ENCODE peak calls at places on chromosomes 2 and 18, in five cellular contexts. One of them, this sample, is unnamed.

GRCh38 chr2:128380061-128380889 is 61.6 kb upstream of the HS6ST1 start:
- DNase-seq in stomach: peak; percentile 20
- DNase-seq in RWPE1: no peak
- DNase-seq in HepG2: no peak
- DNase-seq in cardiac muscle cell: no peak
- DNase-seq in this sample: no peak

GRCh38 chr2:174893018-174893417 is 112.2 kb downstream of the CHN1 start:
- DNase-seq in stomach: no peak
- DNase-seq in RWPE1: no peak
- DNase-seq in HepG2: no peak
- DNase-seq in cardiac muscle cell: no peak
- DNase-seq in this sample: no peak

GRCh38 chr2:64166637-64167420 is 22.6 kb upstream of the PELI1 start:
- DNase-seq in stomach: no peak
- DNase-seq in RWPE1: no peak
- DNase-seq in HepG2: no peak
- DNase-seq in cardiac muscle cell: no peak
- DNase-seq in this sample: no peak

GRCh38 chr18:50748243-50749229 is 71.3 kb downstream of the MRO start:
- DNase-seq in stomach: no peak
- DNase-seq in RWPE1: no peak
- DNase-seq in HepG2: no peak
- DNase-seq in cardiac muscle cell: peak; percentile 21
- DNase-seq in this sample: no peak

GRCh38 chr2:71129114-71129890 is 727 bp downstream of the MCEE start:
- DNase-seq in stomach: no peak
- DNase-seq in RWPE1: peak; percentile 3
- DNase-seq in HepG2: no peak
- DNase-seq in cardiac muscle cell: peak; percentile 6
- DNase-seq in this sample: no peak

GRCh38 chr2:15818186-15818795 is 122.1 kb upstream of the MYCN start:
- DNase-seq in stomach: no peak
- DNase-seq in RWPE1: no peak
- DNase-seq in HepG2: no peak
- DNase-seq in cardiac muscle cell: no peak
- DNase-seq in this sample: no peak

GRCh38 chr2:240782221-240782885 is 37.7 kb downstream of the KIF1A start:
- DNase-seq in stomach: no peak
- DNase-seq in RWPE1: no peak
- DNase-seq in HepG2: no peak
- DNase-seq in cardiac muscle cell: no peak
- DNase-seq in this sample: no peak

GRCh38 chr2:187875836-187876235 is 321.6 kb upstream of the TFPI start:
- DNase-seq in stomach: no peak
- DNase-seq in RWPE1: no peak
- DNase-seq in HepG2: no peak
- DNase-seq in cardiac muscle cell: no peak
- DNase-seq in this sample: no peak

GRCh38 chr18:13564579-13564978 is 161.8 kb downstream of the FAM210A start:
- DNase-seq in stomach: no peak
- DNase-seq in RWPE1: no peak
- DNase-seq in HepG2: no peak
- DNase-seq in cardiac muscle cell: no peak
- DNase-seq in this sample: no peak

GRCh38 chr2:64201086-64201627 is 56.9 kb upstream of the PELI1 start:
- DNase-seq in stomach: no peak
- DNase-seq in RWPE1: no peak
- DNase-seq in HepG2: no peak
- DNase-seq in cardiac muscle cell: peak; percentile 41
- DNase-seq in this sample: no peak

GRCh38 chr2:36329746-36330145 is 25.8 kb upstream of the CRIM1 start:
- DNase-seq in stomach: no peak
- DNase-seq in RWPE1: peak; percentile 12
- DNase-seq in HepG2: peak; percentile 60
- DNase-seq in cardiac muscle cell: peak; percentile 48
- DNase-seq in this sample: no peak

GRCh38 chr2:7034313-7034712 is 117.1 kb downstream of the RNF144A start:
- DNase-seq in stomach: no peak
- DNase-seq in RWPE1: no peak
- DNase-seq in HepG2: peak; percentile 13
- DNase-seq in cardiac muscle cell: peak; percentile 44
- DNase-seq in this sample: no peak

GRCh38 chr2:118122768-118123335 is 34.6 kb downstream of the INSIG2 start:
- DNase-seq in stomach: no peak
- DNase-seq in RWPE1: no peak
- DNase-seq in HepG2: no peak
- DNase-seq in cardiac muscle cell: no peak
- DNase-seq in this sample: no peak

GRCh38 chr2:10447300-10448207 is 573 bp downstream of the ODC1 start:
- DNase-seq in stomach: peak; percentile 67
- DNase-seq in RWPE1: no peak
- DNase-seq in HepG2: peak; percentile 38
- DNase-seq in cardiac muscle cell: peak; percentile 43
- DNase-seq in this sample: no peak

GRCh38 chr2:124264496-124265160 is 239.5 kb downstream of the CNTNAP5 start:
- DNase-seq in stomach: no peak
- DNase-seq in RWPE1: no peak
- DNase-seq in HepG2: no peak
- DNase-seq in cardiac muscle cell: peak; percentile 46
- DNase-seq in this sample: no peak

GRCh38 chr2:74206180-74206688 is 7.8 kb downstream of the MTHFD2 start:
- DNase-seq in stomach: peak; percentile 39
- DNase-seq in RWPE1: no peak
- DNase-seq in HepG2: no peak
- DNase-seq in cardiac muscle cell: peak; percentile 86
- DNase-seq in this sample: no peak

GRCh38 chr2:12432985-12433640 is 283.6 kb upstream of the TRIB2 start:
- DNase-seq in stomach: no peak
- DNase-seq in RWPE1: no peak
- DNase-seq in HepG2: no peak
- DNase-seq in cardiac muscle cell: no peak
- DNase-seq in this sample: no peak

GRCh38 chr2:12436483-12436882 is 280.3 kb upstream of the TRIB2 start:
- DNase-seq in stomach: no peak
- DNase-seq in RWPE1: no peak
- DNase-seq in HepG2: no peak
- DNase-seq in cardiac muscle cell: no peak
- DNase-seq in this sample: no peak

GRCh38 chr2:12430036-12430795 is 286.5 kb upstream of the TRIB2 start:
- DNase-seq in stomach: no peak
- DNase-seq in RWPE1: peak; percentile 16
- DNase-seq in HepG2: no peak
- DNase-seq in cardiac muscle cell: peak; percentile 28
- DNase-seq in this sample: no peak

GRCh38 chr2:12434609-12435008 is 282.1 kb upstream of the TRIB2 start:
- DNase-seq in stomach: no peak
- DNase-seq in RWPE1: no peak
- DNase-seq in HepG2: no peak
- DNase-seq in cardiac muscle cell: no peak
- DNase-seq in this sample: no peak

GRCh38 chr2:12433641-12433990 is 283.1 kb upstream of the TRIB2 start:
- DNase-seq in stomach: peak; percentile 31
- DNase-seq in RWPE1: peak; percentile 13
- DNase-seq in HepG2: no peak
- DNase-seq in cardiac muscle cell: no peak
- DNase-seq in this sample: no peak
- TF ChIP-seq CTCF in stomach: no peak
- TF ChIP-seq CTCF in RWPE1: no peak
- TF ChIP-seq CTCF in HepG2: peak; percentile 62
- TF ChIP-seq CTCF in cardiac muscle cell: no peak
- TF ChIP-seq CTCF in this sample: no peak

DNA sequence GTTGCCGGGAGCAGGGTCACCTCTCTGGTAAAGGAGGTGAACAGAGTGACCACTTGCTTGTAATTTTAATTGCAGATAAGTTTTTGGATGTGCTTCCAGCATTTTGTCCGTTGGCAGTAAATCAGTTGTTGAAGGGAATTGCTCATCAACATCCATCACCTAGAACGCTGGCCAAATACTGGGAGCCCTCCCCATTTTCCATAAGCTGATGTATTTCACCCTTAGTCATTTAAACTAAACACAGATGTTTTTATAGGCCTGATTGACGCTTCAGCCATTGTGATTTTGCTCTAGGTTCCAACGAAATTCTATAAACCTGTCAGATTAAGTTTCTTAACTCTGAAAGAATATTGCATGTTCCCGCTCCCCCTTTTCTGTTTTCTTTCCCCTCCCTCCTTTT is 965 bp upstream of the RPRM start:
- DNase-seq in stomach: no peak
- DNase-seq in RWPE1: no peak
- DNase-seq in HepG2: no peak
- DNase-seq in cardiac muscle cell: no peak
- DNase-seq in this sample: no peak
- H3K27ac ChIP-seq in stomach: no peak overlapping the region
- H3K27ac ChIP-seq in RWPE1: no peak overlapping the region
- H3K27ac ChIP-seq in HepG2: no peak overlapping the region
- H3K27ac ChIP-seq in cardiac muscle cell: no peak overlapping the region
- H3K27ac ChIP-seq in this sample: no peak overlapping the region

GRCh38 chr18:79373736-79374135 is 22.0 kb upstream of the NFATC1 start:
- DNase-seq in stomach: no peak
- DNase-seq in RWPE1: no peak
- DNase-seq in HepG2: no peak
- DNase-seq in cardiac muscle cell: no peak
- DNase-seq in this sample: no peak

GRCh38 chr18:79371536-79372210 is 24.1 kb upstream of the NFATC1 start:
- DNase-seq in stomach: no peak
- DNase-seq in RWPE1: no peak
- DNase-seq in HepG2: no peak
- DNase-seq in cardiac muscle cell: no peak
- DNase-seq in this sample: no peak

GRCh38 chr18:79372461-79372860 is 23.3 kb upstream of the NFATC1 start:
- DNase-seq in stomach: no peak
- DNase-seq in RWPE1: no peak
- DNase-seq in HepG2: no peak
- DNase-seq in cardiac muscle cell: no peak
- DNase-seq in this sample: no peak

GRCh38 chr18:79374408-79375171 is 21.1 kb upstream of the NFATC1 start:
- DNase-seq in stomach: no peak
- DNase-seq in RWPE1: no peak
- DNase-seq in HepG2: no peak
- DNase-seq in cardiac muscle cell: no peak
- DNase-seq in this sample: no peak

GRCh38 chr18:79372991-79373390 is 22.7 kb upstream of the NFATC1 start:
- DNase-seq in stomach: no peak
- DNase-seq in RWPE1: no peak
- DNase-seq in HepG2: no peak
- DNase-seq in cardiac muscle cell: no peak
- DNase-seq in this sample: no peak
- TF ChIP-seq CTCF in stomach: no peak
- TF ChIP-seq CTCF in RWPE1: no peak
- TF ChIP-seq CTCF in HepG2: no peak
- TF ChIP-seq CTCF in cardiac muscle cell: no peak
- TF ChIP-seq CTCF in this sample: no peak

GRCh38 chr2:42601076-42601475 is 32.6 kb downstream of the MTA3 start:
- DNase-seq in stomach: no peak
- DNase-seq in RWPE1: no peak
- DNase-seq in HepG2: no peak
- DNase-seq in cardiac muscle cell: no peak
- DNase-seq in this sample: no peak

GRCh38 chr2:42602218-42602936 is 33.9 kb downstream of the MTA3 start:
- DNase-seq in stomach: no peak
- DNase-seq in RWPE1: no peak
- DNase-seq in HepG2: peak; percentile 73
- DNase-seq in cardiac muscle cell: no peak
- DNase-seq in this sample: no peak

GRCh38 chr2:42607101-42607637 is 38.7 kb downstream of the MTA3 start:
- DNase-seq in stomach: no peak
- DNase-seq in RWPE1: no peak
- DNase-seq in HepG2: no peak
- DNase-seq in cardiac muscle cell: no peak
- DNase-seq in this sample: no peak

GRCh38 chr2:42598656-42599267 is 30.3 kb downstream of the MTA3 start:
- DNase-seq in stomach: no peak
- DNase-seq in RWPE1: no peak
- DNase-seq in HepG2: no peak
- DNase-seq in cardiac muscle cell: no peak
- DNase-seq in this sample: no peak

DNA sequence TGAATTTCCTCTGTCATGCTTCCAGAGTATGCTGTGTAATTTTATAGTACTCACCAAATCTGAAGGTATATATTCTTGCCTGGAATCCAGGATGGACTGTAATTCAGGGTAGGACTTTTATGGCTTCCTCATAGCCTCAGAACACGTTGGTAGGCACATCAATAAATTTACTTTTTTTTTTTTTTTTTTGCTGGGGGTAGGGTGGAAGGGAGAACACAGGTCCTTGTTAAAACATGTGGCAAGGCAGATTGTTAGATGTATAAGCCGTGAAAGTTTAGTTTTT is 34.4 kb downstream of the MTA3 start:
- DNase-seq in stomach: no peak
- DNase-seq in RWPE1: no peak
- DNase-seq in HepG2: no peak
- DNase-seq in cardiac muscle cell: no peak
- DNase-seq in this sample: no peak
- H3K27ac ChIP-seq in stomach: no peak overlapping the region
- H3K27ac ChIP-seq in RWPE1: no peak overlapping the region
- H3K27ac ChIP-seq in HepG2: peak overlapping the region; percentile 32
- H3K27ac ChIP-seq in cardiac muscle cell: peak overlapping the region; percentile 40
- H3K27ac ChIP-seq in this sample: no peak overlapping the region

DNA sequence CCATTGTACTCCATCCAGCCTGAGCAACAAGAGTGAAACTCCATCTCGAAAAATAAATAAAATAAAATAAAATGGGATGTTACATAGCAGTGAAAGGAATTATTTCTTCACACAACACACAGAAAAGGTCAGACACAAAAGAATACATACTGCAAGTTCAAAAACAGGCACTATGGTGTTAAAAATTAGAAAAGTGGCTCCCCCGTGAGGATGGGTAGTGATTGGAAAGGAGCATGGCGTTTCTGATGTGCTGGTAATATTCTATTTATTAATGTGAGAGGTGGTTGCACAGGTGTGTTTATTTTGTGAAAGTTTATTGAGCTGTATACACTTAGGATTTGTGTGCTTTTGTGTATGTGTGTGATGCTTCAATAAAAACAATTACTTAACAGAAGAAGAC is 22.9 kb upstream of the RAB10 start:
- DNase-seq in stomach: no peak
- DNase-seq in RWPE1: no peak
- DNase-seq in HepG2: no peak
- DNase-seq in cardiac muscle cell: no peak
- DNase-seq in this sample: no peak
- TF ChIP-seq CTCF in stomach: no peak
- TF ChIP-seq CTCF in RWPE1: no peak
- TF ChIP-seq CTCF in HepG2: peak; percentile 27
- TF ChIP-seq CTCF in cardiac muscle cell: no peak
- TF ChIP-seq CTCF in this sample: no peak

This sample was measured in thoracic aorta.